ENCODE peak calls at places on chromosomes 16 and 17, in ten cellular contexts. One of them, this sample, is unnamed.

GRCh38 chr16:88593910-88594309 is 23.7 kb downstream of the ZC3H18 start:
- DNase-seq in A549: no peak
- DNase-seq in uterus: no peak
- DNase-seq in heart left ventricle: peak
- DNase-seq in upper lobe of left lung: no peak
- DNase-seq in adrenal gland: no peak
- DNase-seq in IMR-90: no peak
- DNase-seq in lower leg skin: no peak
- DNase-seq in tibial nerve: no peak
- DNase-seq in ovary: no peak
- DNase-seq in this sample: no peak

GRCh38 chr16:67104061-67104460 is 5.7 kb upstream of the PHAF1 start:
- DNase-seq in ovary: no peak
- DNase-seq in heart left ventricle: peak
- DNase-seq in A549: no peak
- DNase-seq in lower leg skin: no peak
- DNase-seq in adrenal gland: peak
- DNase-seq in upper lobe of left lung: no peak
- DNase-seq in tibial nerve: no peak
- DNase-seq in IMR-90: peak
- DNase-seq in uterus: no peak
- DNase-seq in this sample: no peak

GRCh38 chr17:40519089-40519775 is 17.8 kb upstream of the TNS4 start:
- DNase-seq in tibial nerve: no peak
- DNase-seq in IMR-90: no peak
- DNase-seq in adrenal gland: no peak
- DNase-seq in upper lobe of left lung: no peak
- DNase-seq in lower leg skin: peak
- DNase-seq in ovary: peak
- DNase-seq in A549: no peak
- DNase-seq in uterus: peak
- DNase-seq in heart left ventricle: no peak
- DNase-seq in this sample: no peak

GRCh38 chr17:29565643-29566472 is 979 bp downstream of the ABHD15 start:
- DNase-seq in ovary: no peak
- DNase-seq in adrenal gland: peak
- DNase-seq in heart left ventricle: no peak
- DNase-seq in tibial nerve: no peak
- DNase-seq in uterus: no peak
- DNase-seq in lower leg skin: peak
- DNase-seq in upper lobe of left lung: peak
- DNase-seq in IMR-90: no peak
- DNase-seq in A549: peak
- DNase-seq in this sample: peak

GRCh38 chr17:1143573-1143972 is 36.2 kb downstream of the ABR start:
- DNase-seq in lower leg skin: no peak
- DNase-seq in tibial nerve: no peak
- DNase-seq in heart left ventricle: no peak
- DNase-seq in IMR-90: peak
- DNase-seq in uterus: no peak
- DNase-seq in upper lobe of left lung: no peak
- DNase-seq in adrenal gland: no peak
- DNase-seq in ovary: no peak
- DNase-seq in A549: no peak
- DNase-seq in this sample: no peak

GRCh38 chr17:82246365-82247174 is 17.7 kb downstream of the SLC16A3 start:
- DNase-seq in tibial nerve: no peak
- DNase-seq in ovary: peak
- DNase-seq in uterus: peak
- DNase-seq in A549: peak
- DNase-seq in IMR-90: peak
- DNase-seq in heart left ventricle: peak
- DNase-seq in upper lobe of left lung: no peak
- DNase-seq in adrenal gland: peak
- DNase-seq in lower leg skin: no peak
- DNase-seq in this sample: no peak

GRCh38 chr16:53507464-53508180 is 4.6 kb upstream of the AKTIP start:
- DNase-seq in ovary: no peak
- DNase-seq in adrenal gland: no peak
- DNase-seq in heart left ventricle: no peak
- DNase-seq in lower leg skin: peak
- DNase-seq in IMR-90: no peak
- DNase-seq in tibial nerve: no peak
- DNase-seq in uterus: no peak
- DNase-seq in A549: no peak
- DNase-seq in upper lobe of left lung: no peak
- DNase-seq in this sample: no peak

GRCh38 chr16:46658925-46659324 is 30.1 kb downstream of the VPS35 start:
- DNase-seq in IMR-90: no peak
- DNase-seq in lower leg skin: no peak
- DNase-seq in ovary: no peak
- DNase-seq in A549: no peak
- DNase-seq in uterus: no peak
- DNase-seq in adrenal gland: peak
- DNase-seq in upper lobe of left lung: peak
- DNase-seq in heart left ventricle: peak
- DNase-seq in tibial nerve: peak
- DNase-seq in this sample: peak

GRCh38 chr16:27892879-27893278 is 170.6 kb downstream of the GSG1L start:
- DNase-seq in upper lobe of left lung: no peak
- DNase-seq in ovary: no peak
- DNase-seq in A549: no peak
- DNase-seq in tibial nerve: no peak
- DNase-seq in lower leg skin: no peak
- DNase-seq in IMR-90: no peak
- DNase-seq in adrenal gland: no peak
- DNase-seq in uterus: no peak
- DNase-seq in heart left ventricle: no peak
- DNase-seq in this sample: no peak
- TF ChIP-seq CTCF in upper lobe of left lung: no peak
- TF ChIP-seq CTCF in ovary: no peak
- TF ChIP-seq CTCF in A549: no peak
- TF ChIP-seq CTCF in tibial nerve: no peak
- TF ChIP-seq CTCF in lower leg skin: no peak
- TF ChIP-seq CTCF in IMR-90: no peak
- TF ChIP-seq CTCF in adrenal gland: no peak
- TF ChIP-seq CTCF in uterus: no peak
- TF ChIP-seq CTCF in heart left ventricle: no peak
- TF ChIP-seq CTCF in this sample: no peak

GRCh38 chr17:28407130-28407973 is 1.3 kb upstream of the SLC46A1 start:
- DNase-seq in heart left ventricle: no peak
- DNase-seq in upper lobe of left lung: no peak
- DNase-seq in adrenal gland: no peak
- DNase-seq in IMR-90: no peak
- DNase-seq in ovary: peak
- DNase-seq in lower leg skin: no peak
- DNase-seq in uterus: no peak
- DNase-seq in A549: no peak
- DNase-seq in tibial nerve: no peak
- DNase-seq in this sample: no peak

GRCh38 chr17:28404461-28404811 is 1.6 kb downstream of the SLC46A1 start:
- DNase-seq in tibial nerve: no peak
- DNase-seq in IMR-90: no peak
- DNase-seq in lower leg skin: no peak
- DNase-seq in uterus: no peak
- DNase-seq in adrenal gland: no peak
- DNase-seq in ovary: peak
- DNase-seq in upper lobe of left lung: no peak
- DNase-seq in A549: no peak
- DNase-seq in heart left ventricle: no peak
- DNase-seq in this sample: no peak

GRCh38 chr17:28404812-28405570 is 1.0 kb downstream of the SLC46A1 start:
- DNase-seq in heart left ventricle: no peak
- DNase-seq in uterus: no peak
- DNase-seq in A549: no peak
- DNase-seq in upper lobe of left lung: no peak
- DNase-seq in tibial nerve: no peak
- DNase-seq in IMR-90: no peak
- DNase-seq in ovary: peak
- DNase-seq in lower leg skin: no peak
- DNase-seq in adrenal gland: peak
- DNase-seq in this sample: peak

GRCh38 chr17:28406478-28406824 is 439 bp upstream of the SLC46A1 start:
- DNase-seq in IMR-90: no peak
- DNase-seq in ovary: no peak
- DNase-seq in A549: no peak
- DNase-seq in uterus: no peak
- DNase-seq in adrenal gland: peak
- DNase-seq in lower leg skin: no peak
- DNase-seq in upper lobe of left lung: no peak
- DNase-seq in tibial nerve: no peak
- DNase-seq in heart left ventricle: no peak
- DNase-seq in this sample: no peak

DNA sequence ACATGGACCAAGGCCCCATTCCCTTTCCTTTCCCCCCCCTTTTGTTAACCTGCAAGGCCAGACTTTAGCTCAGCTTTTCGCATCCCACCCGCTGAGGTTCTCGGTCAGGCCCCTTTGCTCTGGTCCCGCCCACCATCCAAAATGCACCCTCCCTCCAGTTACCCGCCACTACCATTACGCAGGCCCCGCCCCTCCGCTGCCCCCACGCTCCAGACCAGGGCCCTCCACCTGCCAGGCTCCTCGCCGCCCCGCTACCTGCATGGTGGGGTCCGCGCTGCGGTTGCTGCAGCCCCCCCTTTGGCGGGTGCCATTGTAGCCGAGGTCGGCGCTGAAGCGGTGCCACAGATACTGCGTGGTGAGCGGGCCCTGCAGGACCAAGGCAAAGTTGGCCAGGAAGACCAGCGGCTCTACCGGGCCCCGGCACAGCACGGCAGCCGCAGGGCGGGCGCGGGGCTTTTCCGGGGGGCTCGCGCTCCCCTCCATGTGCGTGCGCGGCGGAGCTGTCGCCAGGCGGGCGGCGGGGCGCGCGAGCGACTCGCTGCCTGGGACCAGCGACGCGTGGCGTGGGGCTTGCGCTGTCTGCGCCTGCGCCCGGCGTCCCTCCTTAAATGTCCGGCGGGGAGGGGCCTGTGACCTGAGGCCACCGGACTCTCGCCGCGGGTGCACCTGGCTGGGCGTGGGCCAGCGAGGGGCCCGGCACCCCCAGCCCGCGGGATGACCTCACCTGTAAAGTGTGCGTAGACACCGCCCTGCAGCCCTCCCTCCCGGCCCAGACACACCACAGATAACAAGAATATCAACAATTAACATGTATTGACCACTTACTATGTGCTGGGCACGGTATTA is at the start of gene SLC46A1:
- DNase-seq in tibial nerve: peak
- DNase-seq in lower leg skin: peak
- DNase-seq in A549: peak
- DNase-seq in upper lobe of left lung: peak
- DNase-seq in ovary: peak
- DNase-seq in uterus: peak
- DNase-seq in IMR-90: no peak
- DNase-seq in heart left ventricle: peak
- DNase-seq in adrenal gland: peak
- DNase-seq in this sample: peak
- TF ChIP-seq POLR2A in tibial nerve: no peak
- TF ChIP-seq POLR2A in lower leg skin: no peak
- TF ChIP-seq POLR2A in A549: peak
- TF ChIP-seq POLR2A in upper lobe of left lung: no peak
- TF ChIP-seq POLR2A in ovary: no peak
- TF ChIP-seq POLR2A in uterus: no peak
- TF ChIP-seq POLR2A in IMR-90: no peak
- TF ChIP-seq POLR2A in heart left ventricle: peak
- TF ChIP-seq POLR2A in adrenal gland: no peak
- TF ChIP-seq POLR2A in this sample: peak

DNA sequence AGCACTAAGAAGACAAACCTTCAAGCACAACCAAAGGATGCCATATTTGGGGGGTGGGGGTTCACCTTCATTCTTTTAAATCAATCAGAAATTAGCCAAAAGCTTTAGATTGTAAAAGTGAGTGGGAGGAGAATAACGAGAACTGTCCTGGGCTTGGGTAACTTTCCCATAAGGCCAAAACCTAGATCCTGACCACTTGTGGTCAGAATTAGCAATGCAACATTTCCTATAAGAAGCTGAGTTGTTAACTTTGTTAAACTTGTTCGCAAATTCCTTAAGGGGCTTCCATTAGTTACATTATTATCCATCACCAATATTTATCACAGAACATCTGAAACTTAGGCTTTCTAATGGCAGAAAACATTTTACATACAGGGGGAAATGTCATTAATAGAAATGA is 25.1 kb downstream of the STAT5B start:
- DNase-seq in uterus: no peak
- DNase-seq in ovary: no peak
- DNase-seq in lower leg skin: no peak
- DNase-seq in upper lobe of left lung: no peak
- DNase-seq in IMR-90: no peak
- DNase-seq in A549: peak
- DNase-seq in tibial nerve: no peak
- DNase-seq in heart left ventricle: no peak
- DNase-seq in adrenal gland: no peak
- DNase-seq in this sample: no peak
- TF ChIP-seq CTCF in uterus: no peak
- TF ChIP-seq CTCF in ovary: no peak
- TF ChIP-seq CTCF in lower leg skin: no peak
- TF ChIP-seq CTCF in upper lobe of left lung: no peak
- TF ChIP-seq CTCF in IMR-90: peak
- TF ChIP-seq CTCF in A549: peak
- TF ChIP-seq CTCF in tibial nerve: no peak
- TF ChIP-seq CTCF in heart left ventricle: peak
- TF ChIP-seq CTCF in adrenal gland: peak
- TF ChIP-seq CTCF in this sample: peak

GRCh38 chr17:62964506-62964905 is 1.5 kb upstream of the TANC2 start:
- DNase-seq in uterus: no peak
- DNase-seq in ovary: no peak
- DNase-seq in heart left ventricle: no peak
- DNase-seq in lower leg skin: no peak
- DNase-seq in upper lobe of left lung: no peak
- DNase-seq in tibial nerve: no peak
- DNase-seq in IMR-90: no peak
- DNase-seq in A549: no peak
- DNase-seq in adrenal gland: no peak
- DNase-seq in this sample: no peak

GRCh38 chr17:62967111-62967449 is 1.0 kb downstream of the TANC2 start:
- DNase-seq in ovary: no peak
- DNase-seq in uterus: no peak
- DNase-seq in adrenal gland: no peak
- DNase-seq in A549: no peak
- DNase-seq in IMR-90: no peak
- DNase-seq in upper lobe of left lung: no peak
- DNase-seq in tibial nerve: no peak
- DNase-seq in heart left ventricle: no peak
- DNase-seq in lower leg skin: no peak
- DNase-seq in this sample: no peak

GRCh38 chr17:62965149-62965648 is 836 bp upstream of the TANC2 start:
- DNase-seq in ovary: no peak
- DNase-seq in A549: no peak
- DNase-seq in heart left ventricle: no peak
- DNase-seq in lower leg skin: no peak
- DNase-seq in upper lobe of left lung: no peak
- DNase-seq in IMR-90: peak
- DNase-seq in tibial nerve: no peak
- DNase-seq in uterus: no peak
- DNase-seq in adrenal gland: no peak
- DNase-seq in this sample: no peak

GRCh38 chr17:62966426-62967110 is 533 bp downstream of the TANC2 start:
- DNase-seq in upper lobe of left lung: peak
- DNase-seq in tibial nerve: peak
- DNase-seq in IMR-90: peak
- DNase-seq in ovary: peak
- DNase-seq in lower leg skin: peak
- DNase-seq in adrenal gland: peak
- DNase-seq in heart left ventricle: no peak
- DNase-seq in uterus: peak
- DNase-seq in A549: peak
- DNase-seq in this sample: peak

DNA sequence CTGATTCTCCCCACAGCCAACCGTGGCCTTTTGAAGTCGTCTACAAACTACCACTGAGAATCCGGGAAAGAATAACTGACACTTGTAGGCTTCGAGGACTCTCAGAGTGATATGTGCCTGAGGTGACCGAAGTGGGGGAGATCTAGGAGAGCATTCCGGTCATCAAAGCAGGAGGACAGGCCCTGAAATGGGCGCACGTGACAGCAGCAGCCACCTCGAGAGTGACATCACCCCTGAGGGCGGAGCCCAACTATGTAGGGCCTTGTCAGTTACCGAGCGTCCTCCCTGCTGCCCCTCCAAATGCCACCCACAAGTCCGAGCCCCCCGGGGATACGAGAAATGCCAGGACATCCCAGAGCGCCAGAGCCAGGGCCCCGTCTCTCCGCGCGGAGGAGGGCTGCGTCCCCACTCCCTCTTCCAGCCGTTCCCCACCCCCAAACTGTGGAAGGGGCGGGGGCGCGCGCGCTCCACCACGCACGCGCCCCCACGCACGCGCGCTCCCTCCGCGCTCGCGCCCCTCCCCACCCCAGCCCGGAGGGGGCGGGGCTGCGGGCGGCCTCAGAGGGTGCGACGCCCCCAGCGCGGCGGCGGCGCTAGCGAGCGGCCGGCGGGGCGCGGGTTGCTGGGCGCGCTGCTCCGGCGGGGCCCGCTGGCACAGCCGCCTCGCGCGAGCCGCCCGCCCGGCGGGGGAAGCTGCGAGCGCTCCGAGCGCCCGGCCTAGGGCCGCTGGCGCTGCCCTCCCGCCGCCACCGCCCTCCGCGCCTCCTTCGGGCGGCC is at the start of gene TANC2:
- DNase-seq in IMR-90: peak
- DNase-seq in upper lobe of left lung: peak
- DNase-seq in ovary: peak
- DNase-seq in tibial nerve: peak
- DNase-seq in lower leg skin: peak
- DNase-seq in uterus: peak
- DNase-seq in A549: peak
- DNase-seq in heart left ventricle: peak
- DNase-seq in adrenal gland: peak
- DNase-seq in this sample: peak
- TF ChIP-seq POLR2A in IMR-90: no peak
- TF ChIP-seq POLR2A in upper lobe of left lung: peak
- TF ChIP-seq POLR2A in ovary: peak
- TF ChIP-seq POLR2A in tibial nerve: peak
- TF ChIP-seq POLR2A in lower leg skin: no peak
- TF ChIP-seq POLR2A in uterus: peak
- TF ChIP-seq POLR2A in A549: peak
- TF ChIP-seq POLR2A in heart left ventricle: peak
- TF ChIP-seq POLR2A in adrenal gland: peak
- TF ChIP-seq POLR2A in this sample: peak

This sample was measured in right lobe of liver.